ENCODE peak calls at places on chromosome 14, in six cellular contexts. W is Calu3, E is BJ, H is heart right ventricle, O is endothelial cell, J is HFFc6. L is an unnamed sample.

GRCh38 chr14:92945959-92946846 is 23.3 kb downstream of the CHGA start:
- DNase-seq in H (peak), E (no peak), O (no peak), J (no peak), W (peak), L (peak)

GRCh38 chr14:58898655-58899316 is 261.0 kb downstream of the DACT1 start:
- DNase-seq in J (peak), E (peak), O (no peak), H (no peak), W (no peak), L (no peak)

GRCh38 chr14:72433511-72433910 is 460.4 kb downstream of the DPF3 start:
- DNase-seq in W (no peak), J (peak), O (no peak), H (no peak), E (no peak), L (no peak)

GRCh38 chr14:69879175-69880047 is at the start of gene SMOC1:
- DNase-seq in E (no peak), H (peak), O (peak), J (no peak), W (peak), L (no peak)

GRCh38 chr14:68403191-68403781 is 389.6 kb downstream of the ZFP36L1 start:
- DNase-seq in E (peak), J (peak), H (no peak), W (no peak), O (no peak), L (no peak)

GRCh38 chr14:105910426-105910825 is 384.0 kb downstream of the TMEM121 start:
- DNase-seq in H (no peak), W (no peak), E (no peak), J (no peak), O (no peak), L (no peak)

GRCh38 chr14:63078606-63079005 is 33.3 kb upstream of the KCNH5 start:
- DNase-seq in W (no peak), O (no peak), J (no peak), E (peak), H (no peak), L (no peak)

GRCh38 chr14:77022219-77022852 is 6.2 kb downstream of the IRF2BPL start:
- DNase-seq in J (no peak), H (no peak), W (no peak), O (no peak), E (no peak), L (no peak)

GRCh38 chr14:23358042-23358441 is 5.4 kb upstream of the SLC22A17 start:
- DNase-seq in O (no peak), J (no peak), E (no peak), H (no peak), W (no peak), L (no peak)

GRCh38 chr14:88798161-88798560 is 5.4 kb upstream of the EML5 start:
- DNase-seq in E (no peak), J (no peak), O (no peak), H (no peak), W (no peak), L (no peak)

GRCh38 chr14:102838531-102838930 is 61.3 kb downstream of the TRAF3 start:
- DNase-seq in W (no peak), H (no peak), E (no peak), O (no peak), J (no peak), L (no peak)

GRCh38 chr14:104592292-104592672 is 12.3 kb downstream of the TMEM179 start:
- DNase-seq in W (no peak), H (no peak), O (no peak), J (no peak), E (no peak), L (no peak)

GRCh38 chr14:77353469-77354141 is 23.3 kb downstream of the TMED8 start:
- DNase-seq in W (no peak), E (no peak), H (no peak), O (no peak), J (no peak), L (no peak)

GRCh38 chr14:62002636-62003035 is 240.4 kb downstream of the SNAPC1 start:
- DNase-seq in H (no peak), J (peak), O (no peak), W (no peak), E (no peak), L (no peak)

GRCh38 chr14:91047174-91047753 is 13.2 kb downstream of the RPS6KA5 start:
- DNase-seq in E (no peak), O (no peak), W (no peak), H (no peak), J (no peak), L (no peak)

GRCh38 chr14:101462726-101463565 is 98.3 kb upstream of the DIO3 start:
- DNase-seq in E (no peak), J (no peak), H (no peak), W (no peak), O (no peak), L (no peak)

GRCh38 chr14:87628129-87628528 is 364.9 kb downstream of the GALC start:
- DNase-seq in J (no peak), W (no peak), H (peak), O (peak), E (peak), L (no peak)

GRCh38 chr14:71228711-71229110 is 321.5 kb downstream of the PCNX1 start:
- DNase-seq in W (peak), H (no peak), J (no peak), O (no peak), E (no peak), L (no peak)

GRCh38 chr14:61510736-61511557 is 184.4 kb upstream of the HIF1A start:
- DNase-seq in O (no peak), E (no peak), H (no peak), J (no peak), W (no peak), L (no peak)

GRCh38 chr14:100062602-100063001 is 2.6 kb upstream of the EVL start:
- DNase-seq in J (no peak), E (no peak), W (no peak), O (no peak), H (no peak), L (no peak)

GRCh38 chr14:31949709-31950108 is 127.4 kb upstream of the ARHGAP5 start:
- DNase-seq in H (no peak), J (peak), W (no peak), E (no peak), O (no peak), L (no peak)

GRCh38 chr14:49879683-49880204 is 13.1 kb upstream of the ARF6 start:
- DNase-seq in E (no peak), O (peak), J (peak), W (peak), H (peak), L (no peak)

GRCh38 chr14:38012056-38012455 is 195.6 kb upstream of the SSTR1 start:
- DNase-seq in O (no peak), E (no peak), W (no peak), J (no peak), H (no peak), L (no peak)

GRCh38 chr14:87489196-87489819 is 503.7 kb downstream of the GALC start:
- DNase-seq in E (no peak), H (no peak), O (no peak), W (no peak), J (no peak), L (no peak)

GRCh38 chr14:26252176-26252575 is 345.7 kb downstream of the NOVA1 start:
- DNase-seq in E (no peak), O (no peak), J (no peak), H (no peak), W (no peak), L (no peak)

DNA sequence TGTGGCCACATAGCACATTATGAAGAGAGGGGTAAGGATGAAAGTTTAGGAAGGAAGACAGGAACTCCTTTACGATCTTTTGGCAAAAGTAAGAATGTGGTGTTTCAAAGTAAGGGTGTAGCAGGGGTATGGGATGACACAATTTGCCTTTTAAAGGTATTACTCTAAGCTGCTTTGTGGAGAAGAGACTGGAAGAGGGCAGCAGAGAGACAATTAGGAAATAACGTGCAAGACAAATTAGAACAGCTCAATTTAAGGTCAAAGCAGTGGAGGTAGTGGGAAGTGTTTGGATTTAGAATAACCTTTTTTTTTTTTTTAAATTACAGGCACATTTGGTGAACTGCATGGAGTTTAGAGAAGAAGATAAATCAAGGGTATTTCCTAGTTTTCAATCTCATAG is 342.6 kb downstream of the NOVA1 start:
- DNase-seq in E (no peak), J (peak), H (no peak), W (no peak), O (no peak), L (no peak)
- TF ChIP-seq CTCF in E (peak), J (peak), H (no peak), W (no peak), O (no peak), L (peak)

DNA sequence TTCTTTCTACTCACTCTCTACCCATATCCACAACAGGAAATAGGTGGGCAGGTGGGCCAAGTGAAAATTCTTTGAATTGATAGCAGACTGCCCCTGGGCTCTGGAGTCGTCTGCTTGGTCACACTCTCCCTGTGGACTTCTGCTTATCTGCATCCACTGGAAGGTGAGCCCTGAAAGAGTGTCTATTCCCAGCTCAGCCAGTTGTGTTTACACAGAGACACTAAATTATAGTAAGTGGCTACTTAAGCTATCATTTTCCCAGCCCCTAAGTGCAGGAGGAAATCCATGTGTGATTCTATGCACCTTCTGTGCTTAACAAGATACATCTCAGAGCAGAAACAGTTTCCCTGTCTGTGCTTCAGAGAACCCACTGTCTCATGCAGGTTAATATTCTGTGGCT is 338.4 kb downstream of the FUT8 start:
- DNase-seq in E (no peak), J (no peak), W (no peak), O (no peak), H (no peak), L (no peak)
- TF ChIP-seq CTCF in E (no peak), J (no peak), W (no peak), O (no peak), H (no peak), L (no peak)

GRCh38 chr14:55580401-55581010 is 499 bp downstream of the KTN1 start:
- DNase-seq in W (peak), J (no peak), O (peak), E (no peak), H (peak), L (peak)

GRCh38 chr14:55577229-55577628 is 2.8 kb upstream of the KTN1 start:
- DNase-seq in O (no peak), W (no peak), H (no peak), J (peak), E (no peak), L (no peak)

GRCh38 chr14:55581011-55581806 is 1.2 kb downstream of the KTN1 start:
- DNase-seq in E (no peak), H (peak), W (peak), J (peak), O (peak), L (peak)

GRCh38 chr14:55579724-55580400 is at the start of gene KTN1:
- DNase-seq in E (no peak), J (peak), H (peak), W (peak), O (peak), L (peak)

DNA sequence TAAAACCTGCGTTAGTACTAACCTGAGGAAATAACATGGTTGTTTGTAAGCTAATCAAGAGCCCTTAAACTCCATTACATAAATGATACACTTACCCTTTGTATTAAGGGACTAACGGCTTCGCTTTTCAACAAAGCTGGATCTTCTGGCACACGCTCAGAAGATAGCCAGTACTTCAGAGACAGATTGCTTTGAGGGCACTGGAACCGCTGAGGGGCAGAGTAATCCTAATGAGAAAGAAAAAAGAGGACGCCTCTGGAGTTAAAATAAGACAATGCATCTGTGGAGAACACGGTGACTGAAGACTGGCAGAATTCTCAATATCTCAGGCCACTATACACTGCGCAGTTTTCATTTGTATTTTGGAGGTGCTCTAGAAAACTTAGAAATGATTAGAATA is 1.5 kb upstream of the KTN1 start:
- DNase-seq in O (no peak), W (no peak), E (no peak), J (no peak), H (no peak), L (no peak)
- TF ChIP-seq CTCF in O (no peak), W (no peak), E (no peak), J (no peak), H (no peak), L (no peak)

GRCh38 chr14:65940056-65940735 is 527.7 kb downstream of the FUT8 start:
- DNase-seq in W (peak), H (no peak), E (no peak), J (no peak), O (peak), L (no peak)
- TF ChIP-seq CTCF in W (no peak), H (no peak), E (no peak), J (peak), O (peak), L (peak)